ENCODE peak calls at places on chromosomes 11 and 22, in ten cellular contexts. E, A, I, Y, N, S, K, Z, B and J are unnamed samples. For H3K27me3 and H3K36me3, the result is how much of the 10 kb centered on the place peaks cover.

GRCh38 chr22:23763579-23764331 is 965 bp downstream of the C22orf15 start:
- DNase-seq in E (peak), A (peak), I (no peak), Y (no peak), N (no peak), S (no peak), K (peak), Z (no peak), B (no peak), J (peak)

GRCh38 chr11:84526250-84526649 is 1100.9 kb downstream of the DLG2 start:
- DNase-seq in E (no peak), A (no peak), I (no peak), Y (no peak), N (no peak), S (no peak), K (no peak), Z (no peak), B (no peak), J (no peak)

GRCh38 chr22:46026907-46027218 is 49.9 kb upstream of the WNT7B start:
- DNase-seq in E (no peak), A (no peak), I (no peak), Y (no peak), N (no peak), S (no peak), K (no peak), Z (no peak), B (no peak), J (no peak)

GRCh38 chr22:29152045-29152380 is 53.7 kb upstream of the EMID1 start:
- DNase-seq in E (no peak), A (no peak), I (no peak), Y (peak), N (no peak), S (no peak), K (peak), Z (no peak), B (no peak), J (no peak)

GRCh38 chr11:129242855-129243254 is 50.7 kb upstream of the ARHGAP32 start:
- DNase-seq in E (no peak), A (no peak), I (no peak), Y (no peak), N (no peak), S (no peak), K (no peak), Z (no peak), B (no peak), J (no peak)

GRCh38 chr11:122815900-122816299 is 22.4 kb upstream of the CRTAM start:
- DNase-seq in E (no peak), A (no peak), I (no peak), Y (no peak), N (no peak), S (no peak), K (no peak), Z (no peak), B (no peak), J (no peak)

GRCh38 chr22:22565991-22566390 is 6.9 kb upstream of the PRAME start:
- DNase-seq in E (no peak), A (no peak), I (no peak), Y (no peak), N (peak), S (peak), K (no peak), Z (peak), B (no peak), J (no peak)

GRCh38 chr11:57327721-57328120 is 3.0 kb upstream of the TNKS1BP1 start:
- DNase-seq in E (no peak), A (no peak), I (no peak), Y (no peak), N (no peak), S (no peak), K (no peak), Z (no peak), B (no peak), J (no peak)

GRCh38 chr11:120471131-120471530 is 40.4 kb upstream of the GRIK4 start:
- DNase-seq in E (no peak), A (no peak), I (no peak), Y (no peak), N (peak), S (peak), K (no peak), Z (peak), B (no peak), J (no peak)

GRCh38 chr22:17970205-17970708 is 54.1 kb downstream of the MICAL3 start:
- DNase-seq in E (no peak), A (no peak), I (no peak), Y (no peak), N (peak), S (no peak), K (no peak), Z (peak), B (no peak), J (no peak)

GRCh38 chr11:20047006-20047405 is 113.3 kb downstream of the DBX1 start:
- DNase-seq in E (no peak), A (no peak), I (no peak), Y (no peak), N (no peak), S (no peak), K (peak), Z (no peak), B (no peak), J (no peak)

DNA sequence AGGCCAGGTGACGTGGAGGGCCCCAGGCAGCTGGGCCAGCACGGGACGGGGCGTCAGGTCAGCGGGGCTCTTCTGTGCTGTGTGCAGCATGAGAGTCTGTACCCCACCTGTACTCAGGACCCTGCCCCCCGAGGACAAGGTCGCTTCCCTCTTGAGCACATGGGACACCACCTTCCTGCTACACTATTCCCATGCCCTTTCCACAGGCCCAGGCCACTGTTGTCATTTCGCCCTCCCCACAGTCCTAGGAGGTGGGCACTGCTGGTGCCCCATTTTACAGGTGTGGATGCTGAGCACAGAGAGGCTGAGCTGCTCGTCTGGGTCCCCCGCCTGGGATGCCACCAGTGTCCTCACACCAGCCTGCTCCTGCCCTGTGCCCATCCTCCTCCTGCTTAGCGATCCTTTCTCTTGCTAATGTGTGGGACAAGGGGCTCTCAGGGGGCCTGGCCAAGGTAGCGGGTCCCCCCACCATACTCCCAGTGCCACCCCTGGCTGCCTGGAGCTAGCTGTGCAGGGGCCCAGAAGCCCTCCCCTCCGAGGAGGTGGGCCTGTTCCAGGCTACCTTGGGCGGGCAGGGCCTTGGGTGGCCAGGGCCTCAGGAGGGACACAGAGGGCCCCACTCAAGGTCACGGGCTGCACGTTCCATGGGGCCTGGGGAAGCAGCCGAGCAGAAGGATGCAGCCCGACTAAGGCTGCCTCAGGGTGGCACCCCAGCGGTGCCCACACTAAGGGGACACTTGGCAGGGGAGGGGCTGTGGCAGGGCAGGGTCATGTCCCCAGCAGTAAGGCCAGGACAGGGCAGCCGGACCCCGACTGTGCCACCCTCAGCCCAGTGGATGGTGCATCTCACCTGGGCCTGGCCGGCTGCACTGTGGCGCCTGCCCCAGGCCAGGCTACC is 116.7 kb downstream of the KCNQ1 start:
- DNase-seq in E (no peak), A (peak), I (peak), Y (no peak), N (no peak), S (no peak), K (peak), Z (no peak), B (no peak), J (no peak)
- H3K27me3 ChIP-seq in E (under half), A (under half), I (under half), Y (under half), N (under half), S (under half), K (under half), Z (under half), B (under half), J (under half)

DNA sequence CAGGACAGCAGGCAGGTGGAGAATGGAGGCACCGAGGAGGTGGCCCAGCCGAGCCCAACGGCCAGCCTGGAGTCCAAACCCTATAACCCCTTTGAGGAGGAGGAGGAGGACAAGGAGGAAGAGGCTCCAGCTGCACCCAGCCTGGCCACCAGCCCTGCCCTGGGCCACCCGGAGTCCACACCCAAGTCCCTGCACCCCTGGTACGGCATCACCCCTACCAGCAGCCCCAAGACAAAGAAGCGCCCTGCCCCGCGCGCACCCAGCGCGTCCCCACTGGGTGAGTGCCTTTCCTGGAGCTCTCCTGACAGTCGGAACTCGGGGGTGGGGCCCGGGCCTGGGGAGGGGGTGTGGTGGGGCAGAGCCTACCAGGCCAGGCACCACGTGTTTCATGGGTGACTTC is 19.7 kb downstream of the MICALL1 start:
- DNase-seq in E (no peak), A (no peak), I (no peak), Y (no peak), N (no peak), S (no peak), K (no peak), Z (no peak), B (no peak), J (no peak)
- H3K36me3 ChIP-seq in E (half or more), A (under half), I (under half), Y (half or more), N (under half), S (half or more), K (under half), Z (under half), B (under half), J (under half)

DNA sequence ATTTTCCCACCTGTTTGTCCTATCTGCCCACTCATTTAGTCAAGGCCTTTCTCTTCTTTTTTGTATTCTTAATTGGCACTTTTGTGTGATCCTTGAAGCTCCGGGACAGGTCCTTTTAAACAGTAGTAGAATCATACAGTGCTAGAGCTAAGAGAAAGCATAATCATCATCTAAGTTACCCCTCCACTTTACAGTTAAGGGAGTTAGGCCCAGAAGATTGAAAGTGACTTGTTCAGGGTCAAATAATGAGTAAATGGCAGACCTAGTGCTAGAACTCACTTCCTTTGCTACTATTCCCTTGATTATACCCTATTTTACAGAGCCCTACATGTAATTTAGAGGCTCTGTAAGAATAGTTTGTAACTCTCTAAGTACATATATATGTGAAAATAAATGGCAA is 2.5 kb downstream of the USP47 start:
- DNase-seq in E (no peak), A (no peak), I (no peak), Y (no peak), N (no peak), S (no peak), K (no peak), Z (no peak), B (no peak), J (no peak)
- H3K4me3 ChIP-seq in E (peak), A (no peak), I (no peak), Y (peak), N (peak), S (peak), K (peak), Z (peak), B (peak), J (peak)

GRCh38 chr11:111362887-111363411 is 16.1 kb downstream of the POU2AF1 start:
- DNase-seq in E (no peak), A (no peak), I (peak), Y (no peak), N (no peak), S (peak), K (no peak), Z (no peak), B (no peak), J (no peak)

GRCh38 chr11:111363985-111364384 is 15.1 kb downstream of the POU2AF1 start:
- DNase-seq in E (no peak), A (no peak), I (no peak), Y (no peak), N (no peak), S (no peak), K (no peak), Z (no peak), B (no peak), J (no peak)

GRCh38 chr11:111361082-111361801 is 17.8 kb downstream of the POU2AF1 start:
- DNase-seq in E (no peak), A (no peak), I (no peak), Y (no peak), N (no peak), S (peak), K (peak), Z (no peak), B (no peak), J (no peak)

GRCh38 chr11:111360150-111361043 is 18.7 kb downstream of the POU2AF1 start:
- DNase-seq in E (no peak), A (no peak), I (peak), Y (no peak), N (no peak), S (no peak), K (peak), Z (no peak), B (no peak), J (no peak)

GRCh38 chr11:111361874-111362273 is 17.2 kb downstream of the POU2AF1 start:
- DNase-seq in E (no peak), A (no peak), I (no peak), Y (no peak), N (no peak), S (peak), K (no peak), Z (no peak), B (no peak), J (no peak)
- H3K27me3 ChIP-seq in E (under half), A (under half), I (under half), Y (under half), N (under half), S (under half), K (under half), Z (under half), B (under half), J (under half)

GRCh38 chr11:117183724-117184349 is 5.3 kb downstream of the SIDT2 start:
- DNase-seq in E (no peak), A (no peak), I (peak), Y (peak), N (no peak), S (no peak), K (peak), Z (no peak), B (no peak), J (no peak)

GRCh38 chr11:117186431-117186761 is 7.9 kb downstream of the SIDT2 start:
- DNase-seq in E (no peak), A (no peak), I (peak), Y (no peak), N (no peak), S (no peak), K (peak), Z (no peak), B (no peak), J (no peak)

GRCh38 chr11:117187428-117187798 is 8.9 kb downstream of the SIDT2 start:
- DNase-seq in E (no peak), A (no peak), I (peak), Y (no peak), N (no peak), S (no peak), K (peak), Z (no peak), B (no peak), J (no peak)

GRCh38 chr11:117187007-117187406 is 8.5 kb downstream of the SIDT2 start:
- DNase-seq in E (no peak), A (no peak), I (peak), Y (no peak), N (no peak), S (no peak), K (peak), Z (no peak), B (no peak), J (no peak)

GRCh38 chr11:117185739-117186430 is 7.3 kb downstream of the SIDT2 start:
- DNase-seq in E (no peak), A (no peak), I (peak), Y (no peak), N (no peak), S (no peak), K (peak), Z (no peak), B (no peak), J (no peak)
- H3K36me3 ChIP-seq in E (half or more), A (under half), I (under half), Y (half or more), N (under half), S (under half), K (under half), Z (under half), B (under half), J (under half)

DNA sequence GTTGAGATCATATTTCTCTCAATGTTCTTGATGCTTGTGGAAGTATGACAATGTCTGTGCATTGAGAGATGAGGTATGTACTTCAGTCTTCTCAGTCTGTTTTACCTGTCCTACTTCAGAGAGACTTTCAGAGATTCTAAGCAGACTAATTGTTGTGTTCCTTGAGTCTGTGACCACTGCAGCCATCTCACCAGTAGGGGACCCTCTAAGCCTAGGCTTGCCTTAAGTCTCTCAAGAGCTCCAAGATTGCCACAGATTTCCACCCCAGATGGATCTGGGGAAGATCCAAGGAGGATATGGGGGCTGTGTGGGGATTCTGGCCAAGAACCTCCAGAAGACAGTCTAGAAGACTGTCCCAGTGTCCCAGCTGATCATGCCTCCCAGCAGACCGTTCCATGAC is 179.9 kb upstream of the PLET1 start:
- DNase-seq in E (no peak), A (no peak), I (no peak), Y (no peak), N (no peak), S (no peak), K (peak), Z (no peak), B (no peak), J (no peak)
- H3K4me3 ChIP-seq in E (no peak), A (no peak), I (no peak), Y (no peak), N (no peak), S (no peak), K (no peak), Z (no peak), B (no peak), J (no peak)

GRCh38 chr11:45771942-45772522 is 32.9 kb upstream of the SLC35C1 start:
- DNase-seq in E (peak), A (peak), I (peak), Y (peak), N (peak), S (peak), K (peak), Z (peak), B (peak), J (peak)
- H3K27me3 ChIP-seq in E (under half), A (under half), I (under half), Y (under half), N (under half), S (under half), K (under half), Z (under half), B (under half), J (under half)